ENCODE peak calls at places on chromosomes 1 and 21, in six cellular contexts. One of them, this sample, is unnamed.

GRCh38 chr1:115356356-115356755 is 18.3 kb upstream of the NGF start:
- DNase-seq in fibroblast of lung: no peak
- DNase-seq in HepG2: no peak
- DNase-seq in cardiac muscle cell: no peak
- DNase-seq in progenitor cell of endocrine pancreas: no peak
- DNase-seq in heart right ventricle: no peak
- DNase-seq in this sample: no peak

GRCh38 chr21:32190491-32191144 is 88.2 kb downstream of the MIS18A start:
- DNase-seq in fibroblast of lung: no peak
- DNase-seq in HepG2: no peak
- DNase-seq in cardiac muscle cell: no peak
- DNase-seq in progenitor cell of endocrine pancreas: no peak
- DNase-seq in heart right ventricle: no peak
- DNase-seq in this sample: no peak

GRCh38 chr1:232238009-232238408 is 391.9 kb downstream of the SIPA1L2 start:
- DNase-seq in fibroblast of lung: no peak
- DNase-seq in HepG2: no peak
- DNase-seq in cardiac muscle cell: no peak
- DNase-seq in progenitor cell of endocrine pancreas: no peak
- DNase-seq in heart right ventricle: no peak
- DNase-seq in this sample: no peak

GRCh38 chr1:207282496-207283380 is 38.7 kb upstream of the CD55 start:
- DNase-seq in fibroblast of lung: peak; percentile 67
- DNase-seq in HepG2: no peak
- DNase-seq in cardiac muscle cell: no peak
- DNase-seq in progenitor cell of endocrine pancreas: no peak
- DNase-seq in heart right ventricle: no peak
- DNase-seq in this sample: no peak

GRCh38 chr1:198775606-198776005 is 136.8 kb downstream of the PTPRC start:
- DNase-seq in fibroblast of lung: peak; percentile 59
- DNase-seq in HepG2: no peak
- DNase-seq in cardiac muscle cell: no peak
- DNase-seq in progenitor cell of endocrine pancreas: no peak
- DNase-seq in heart right ventricle: no peak
- DNase-seq in this sample: no peak

GRCh38 chr1:181768930-181769280 is 285.6 kb downstream of the CACNA1E start:
- DNase-seq in fibroblast of lung: no peak
- DNase-seq in HepG2: no peak
- DNase-seq in cardiac muscle cell: no peak
- DNase-seq in progenitor cell of endocrine pancreas: no peak
- DNase-seq in heart right ventricle: no peak
- DNase-seq in this sample: no peak

GRCh38 chr1:216119600-216119999 is 303.6 kb downstream of the USH2A start:
- DNase-seq in fibroblast of lung: peak; percentile 30
- DNase-seq in HepG2: peak; percentile 11
- DNase-seq in cardiac muscle cell: peak; percentile 37
- DNase-seq in progenitor cell of endocrine pancreas: no peak
- DNase-seq in heart right ventricle: no peak
- DNase-seq in this sample: peak; percentile 33

GRCh38 chr1:149966405-149966804 is 29.7 kb upstream of the MTMR11 start:
- DNase-seq in fibroblast of lung: no peak
- DNase-seq in HepG2: no peak
- DNase-seq in cardiac muscle cell: no peak
- DNase-seq in progenitor cell of endocrine pancreas: no peak
- DNase-seq in heart right ventricle: no peak
- DNase-seq in this sample: no peak

GRCh38 chr1:15950763-15951295 is 25.1 kb downstream of the ZBTB17 start:
- DNase-seq in fibroblast of lung: peak; percentile 80
- DNase-seq in HepG2: no peak
- DNase-seq in cardiac muscle cell: no peak
- DNase-seq in progenitor cell of endocrine pancreas: no peak
- DNase-seq in heart right ventricle: no peak
- DNase-seq in this sample: peak; percentile 62

GRCh38 chr1:86998727-86999126 is 84.3 kb downstream of the HS2ST1 start:
- DNase-seq in fibroblast of lung: peak; percentile 37
- DNase-seq in HepG2: no peak
- DNase-seq in cardiac muscle cell: no peak
- DNase-seq in progenitor cell of endocrine pancreas: no peak
- DNase-seq in heart right ventricle: no peak
- DNase-seq in this sample: no peak

GRCh38 chr1:120178799-120179419 is 2.6 kb upstream of the SEC22B start:
- DNase-seq in fibroblast of lung: peak; percentile 27
- DNase-seq in HepG2: no peak
- DNase-seq in cardiac muscle cell: no peak
- DNase-seq in progenitor cell of endocrine pancreas: no peak
- DNase-seq in heart right ventricle: no peak
- DNase-seq in this sample: peak; percentile 27
- TF ChIP-seq CTCF in fibroblast of lung: peak; percentile 12
- TF ChIP-seq CTCF in HepG2: no peak
- TF ChIP-seq CTCF in cardiac muscle cell: no peak
- TF ChIP-seq CTCF in progenitor cell of endocrine pancreas: no peak
- TF ChIP-seq CTCF in heart right ventricle: no peak
- TF ChIP-seq CTCF in this sample: peak; percentile 18

GRCh38 chr1:101653482-101653946 is 343.2 kb downstream of the OLFM3 start:
- DNase-seq in fibroblast of lung: no peak
- DNase-seq in HepG2: no peak
- DNase-seq in cardiac muscle cell: peak; percentile 58
- DNase-seq in progenitor cell of endocrine pancreas: no peak
- DNase-seq in heart right ventricle: no peak
- DNase-seq in this sample: no peak
- TF ChIP-seq CTCF in fibroblast of lung: peak; percentile 25
- TF ChIP-seq CTCF in HepG2: peak; percentile 56
- TF ChIP-seq CTCF in cardiac muscle cell: peak; percentile 40
- TF ChIP-seq CTCF in progenitor cell of endocrine pancreas: peak; percentile 58
- TF ChIP-seq CTCF in heart right ventricle: no peak
- TF ChIP-seq CTCF in this sample: no peak

DNA sequence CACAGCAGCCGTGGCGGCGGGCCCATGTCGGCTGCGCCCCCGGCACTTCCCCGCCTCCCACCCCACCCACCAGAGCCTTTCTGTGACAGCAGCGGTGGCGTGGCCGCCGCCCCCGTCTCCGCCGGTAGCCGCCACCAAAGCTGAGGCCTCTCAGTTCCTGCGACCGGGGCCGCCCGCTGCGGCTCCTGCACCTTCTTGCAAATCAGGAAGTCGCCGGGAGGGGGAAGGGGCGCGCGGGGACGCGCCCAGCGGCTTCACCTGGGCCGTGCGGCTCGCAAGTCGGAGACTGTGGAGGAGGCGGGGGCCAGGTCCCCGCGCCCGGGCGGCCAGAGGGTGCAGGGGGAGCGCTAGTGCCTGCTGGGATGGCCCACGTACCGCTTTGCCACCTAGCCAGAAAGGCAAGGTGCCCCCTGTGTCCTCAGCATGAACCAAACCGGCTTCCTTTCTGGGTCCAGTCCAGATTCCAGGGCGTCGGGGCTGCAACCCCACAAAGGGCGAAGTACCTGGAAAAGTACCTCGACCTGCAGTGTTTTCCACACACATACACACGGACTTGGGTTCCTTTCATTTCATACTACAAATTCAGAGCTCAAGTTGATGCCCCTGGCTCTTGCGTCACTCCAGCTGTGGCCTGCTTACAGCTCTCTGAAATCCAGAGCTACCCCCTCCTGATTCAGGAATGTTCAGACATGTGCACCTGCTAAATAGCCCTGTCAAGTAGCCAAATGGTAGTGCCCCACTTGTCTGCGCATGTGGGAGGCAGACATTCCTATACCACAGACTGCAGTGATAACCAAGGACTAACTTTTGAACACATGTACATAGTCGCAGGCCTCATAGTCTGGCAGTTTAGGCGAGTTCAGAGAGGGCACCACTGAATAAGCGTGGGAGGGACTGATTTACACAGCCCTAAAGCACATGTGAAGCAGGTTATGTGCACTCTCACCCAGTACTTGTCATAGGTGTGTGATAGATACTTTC is at the start of gene DENND1B:
- DNase-seq in fibroblast of lung: peak; percentile 88
- DNase-seq in HepG2: peak; percentile 52
- DNase-seq in cardiac muscle cell: peak; percentile 83
- DNase-seq in progenitor cell of endocrine pancreas: peak; percentile 82
- DNase-seq in heart right ventricle: peak; percentile 77
- DNase-seq in this sample: peak; percentile 21
- TF ChIP-seq CTCF in fibroblast of lung: no peak
- TF ChIP-seq CTCF in HepG2: peak; percentile 40
- TF ChIP-seq CTCF in cardiac muscle cell: no peak
- TF ChIP-seq CTCF in progenitor cell of endocrine pancreas: peak; percentile 41
- TF ChIP-seq CTCF in heart right ventricle: no peak
- TF ChIP-seq CTCF in this sample: no peak

GRCh38 chr21:26169611-26170470 is 729 bp downstream of the APP start:
- DNase-seq in fibroblast of lung: peak; percentile 73
- DNase-seq in HepG2: no peak
- DNase-seq in cardiac muscle cell: peak; percentile 70
- DNase-seq in progenitor cell of endocrine pancreas: peak; percentile 49
- DNase-seq in heart right ventricle: peak; percentile 73
- DNase-seq in this sample: peak; percentile 39

GRCh38 chr21:26167593-26167992 is 3.0 kb downstream of the APP start:
- DNase-seq in fibroblast of lung: no peak
- DNase-seq in HepG2: no peak
- DNase-seq in cardiac muscle cell: no peak
- DNase-seq in progenitor cell of endocrine pancreas: no peak
- DNase-seq in heart right ventricle: no peak
- DNase-seq in this sample: no peak

GRCh38 chr21:26170471-26171309 is at the start of gene APP:
- DNase-seq in fibroblast of lung: peak; percentile 71
- DNase-seq in HepG2: peak; percentile 31
- DNase-seq in cardiac muscle cell: peak; percentile 88
- DNase-seq in progenitor cell of endocrine pancreas: peak; percentile 89
- DNase-seq in heart right ventricle: peak; percentile 90
- DNase-seq in this sample: peak; percentile 64

GRCh38 chr21:26169061-26169610 is 1.4 kb downstream of the APP start:
- DNase-seq in fibroblast of lung: peak; percentile 72
- DNase-seq in HepG2: peak; percentile 41
- DNase-seq in cardiac muscle cell: peak; percentile 69
- DNase-seq in progenitor cell of endocrine pancreas: peak; percentile 14
- DNase-seq in heart right ventricle: no peak
- DNase-seq in this sample: peak; percentile 57

DNA sequence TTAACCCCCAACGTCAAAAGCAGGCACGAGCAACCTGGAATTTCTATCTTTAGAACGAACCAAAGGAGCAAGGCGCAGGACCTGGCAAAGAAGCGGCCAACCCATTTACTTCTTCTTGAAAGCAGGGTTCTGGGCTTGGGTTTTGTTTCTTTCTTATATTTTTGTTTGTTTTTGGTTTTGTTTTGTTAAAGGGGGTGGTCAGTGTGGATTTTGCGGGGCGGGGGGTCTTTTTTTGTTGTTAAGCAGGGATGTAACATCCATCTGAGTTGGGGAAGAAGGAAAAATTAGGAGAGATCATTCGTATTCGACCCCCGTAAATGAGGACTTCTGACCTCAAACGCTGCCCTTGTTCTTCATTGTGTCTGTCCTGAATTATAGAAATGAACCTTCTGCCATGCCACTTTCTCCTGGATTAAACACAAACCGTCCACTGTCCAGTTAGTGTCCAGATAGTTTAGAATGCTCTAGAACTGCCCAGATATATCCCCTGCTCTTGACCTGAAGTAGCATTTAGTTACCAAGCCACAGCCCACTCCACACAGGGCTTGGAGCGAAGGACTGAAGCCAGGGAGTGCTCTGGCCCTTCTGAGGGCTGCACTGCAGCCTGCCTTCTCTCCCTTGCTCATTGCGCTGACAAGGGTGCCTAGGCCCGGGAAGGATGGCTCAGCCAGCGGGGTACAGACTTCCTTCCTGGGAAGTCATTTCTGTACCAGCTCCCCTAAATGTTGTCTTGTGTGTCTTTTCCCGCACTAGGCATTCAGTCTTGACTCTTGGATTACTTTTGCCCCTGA is 935 bp upstream of the APP start:
- DNase-seq in fibroblast of lung: no peak
- DNase-seq in HepG2: no peak
- DNase-seq in cardiac muscle cell: no peak
- DNase-seq in progenitor cell of endocrine pancreas: no peak
- DNase-seq in heart right ventricle: no peak
- DNase-seq in this sample: no peak
- TF ChIP-seq CTCF in fibroblast of lung: no peak
- TF ChIP-seq CTCF in HepG2: no peak
- TF ChIP-seq CTCF in cardiac muscle cell: no peak
- TF ChIP-seq CTCF in progenitor cell of endocrine pancreas: no peak
- TF ChIP-seq CTCF in heart right ventricle: no peak
- TF ChIP-seq CTCF in this sample: no peak

GRCh38 chr21:44455524-44456206 is 355 bp downstream of the LRRC3 start:
- DNase-seq in fibroblast of lung: peak; percentile 13
- DNase-seq in HepG2: no peak
- DNase-seq in cardiac muscle cell: peak; percentile 55
- DNase-seq in progenitor cell of endocrine pancreas: no peak
- DNase-seq in heart right ventricle: peak; percentile 63
- DNase-seq in this sample: no peak
- TF ChIP-seq CTCF in fibroblast of lung: no peak
- TF ChIP-seq CTCF in HepG2: peak; percentile 74
- TF ChIP-seq CTCF in cardiac muscle cell: peak; percentile 34
- TF ChIP-seq CTCF in progenitor cell of endocrine pancreas: peak; percentile 13
- TF ChIP-seq CTCF in heart right ventricle: no peak
- TF ChIP-seq CTCF in this sample: no peak

GRCh38 chr1:202656951-202657646 is 53.2 kb downstream of the SYT2 start:
- DNase-seq in fibroblast of lung: peak; percentile 25
- DNase-seq in HepG2: peak; percentile 19
- DNase-seq in cardiac muscle cell: peak; percentile 83
- DNase-seq in progenitor cell of endocrine pancreas: peak; percentile 63
- DNase-seq in heart right ventricle: no peak
- DNase-seq in this sample: peak; percentile 18
- TF ChIP-seq CTCF in fibroblast of lung: no peak
- TF ChIP-seq CTCF in HepG2: no peak
- TF ChIP-seq CTCF in cardiac muscle cell: peak; percentile 38
- TF ChIP-seq CTCF in progenitor cell of endocrine pancreas: peak; percentile 46
- TF ChIP-seq CTCF in heart right ventricle: no peak
- TF ChIP-seq CTCF in this sample: peak; percentile 30

DNA sequence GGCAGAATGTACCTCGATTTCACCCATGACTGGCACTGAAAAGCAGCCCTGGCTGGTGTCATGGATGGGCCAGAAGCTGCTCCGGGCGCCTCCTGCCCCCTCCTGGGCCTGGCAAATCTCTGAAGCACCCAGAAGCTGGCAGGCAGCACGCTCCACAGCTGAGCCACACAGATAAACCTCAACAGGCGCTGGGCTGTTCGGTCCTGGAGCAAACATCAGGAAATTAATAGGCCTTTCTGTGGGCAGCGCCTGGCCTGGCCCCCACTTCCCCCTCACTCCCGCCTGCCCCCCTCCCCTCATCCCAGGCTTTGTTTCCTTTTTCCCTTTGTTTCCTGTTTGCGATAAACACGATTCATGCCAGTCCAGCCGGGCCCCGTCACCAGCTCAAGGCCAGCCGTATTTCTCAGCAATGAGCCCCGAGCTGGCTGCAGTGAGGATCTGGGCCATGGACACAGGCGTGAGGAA is 20.1 kb upstream of the DISP3 start:
- DNase-seq in fibroblast of lung: no peak
- DNase-seq in HepG2: no peak
- DNase-seq in cardiac muscle cell: no peak
- DNase-seq in progenitor cell of endocrine pancreas: no peak
- DNase-seq in heart right ventricle: peak; percentile 37
- DNase-seq in this sample: no peak
- TF ChIP-seq CTCF in fibroblast of lung: no peak
- TF ChIP-seq CTCF in HepG2: no peak
- TF ChIP-seq CTCF in cardiac muscle cell: no peak
- TF ChIP-seq CTCF in progenitor cell of endocrine pancreas: no peak
- TF ChIP-seq CTCF in heart right ventricle: no peak
- TF ChIP-seq CTCF in this sample: no peak

DNA sequence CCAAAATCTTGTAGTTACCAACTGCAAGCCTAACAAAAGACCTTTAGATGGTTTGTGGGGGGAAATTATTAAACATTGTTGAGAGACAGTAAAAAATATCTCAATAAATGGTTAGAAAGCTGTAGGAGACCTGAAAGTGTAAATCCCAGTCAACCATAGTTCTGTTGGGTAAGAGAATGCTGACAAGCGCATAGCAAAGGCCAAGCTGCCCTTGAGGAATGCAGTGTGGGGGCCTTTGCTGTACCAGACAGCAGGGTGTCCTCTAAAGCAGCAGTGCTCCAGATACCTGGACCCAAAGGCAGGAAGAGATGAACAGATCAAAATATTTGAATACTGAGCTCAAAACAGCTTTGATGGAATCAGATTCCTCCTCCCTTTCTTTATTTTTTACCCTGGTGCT is 54.6 kb downstream of the OBSCN start:
- DNase-seq in fibroblast of lung: no peak
- DNase-seq in HepG2: no peak
- DNase-seq in cardiac muscle cell: no peak
- DNase-seq in progenitor cell of endocrine pancreas: no peak
- DNase-seq in heart right ventricle: no peak
- DNase-seq in this sample: no peak
- TF ChIP-seq CTCF in fibroblast of lung: no peak
- TF ChIP-seq CTCF in HepG2: no peak
- TF ChIP-seq CTCF in cardiac muscle cell: no peak
- TF ChIP-seq CTCF in progenitor cell of endocrine pancreas: no peak
- TF ChIP-seq CTCF in heart right ventricle: no peak
- TF ChIP-seq CTCF in this sample: no peak